ENCODE peak calls at places on chromosomes 6 and 20, in seven cellular contexts. P, Z, C, O, F, G and H are unnamed samples.

GRCh38 chr6:66558189-66558588 is 851.2 kb upstream of the EYS start:
- DNase-seq in P (no peak), Z (no peak), C (no peak), O (no peak), F (no peak), G (no peak), H (no peak)

GRCh38 chr6:42125663-42126062 is 16.8 kb downstream of the C6orf132 start:
- DNase-seq in P (no peak), Z (no peak), C (no peak), O (no peak), F (no peak), G (no peak), H (no peak)

GRCh38 chr20:48783533-48784272 is 44.1 kb downstream of the PREX1 start:
- DNase-seq in P (no peak), Z (no peak), C (no peak), O (peak; percentile 33), F (no peak), G (no peak), H (no peak)

GRCh38 chr20:62122659-62123449 is 579 bp downstream of the LSM14B start:
- DNase-seq in P (peak; percentile 73), Z (no peak), C (no peak), O (peak; percentile 71), F (no peak), G (peak; percentile 61), H (peak; percentile 55)

GRCh38 chr6:35402136-35402855 is 49.8 kb upstream of the FANCE start:
- DNase-seq in P (no peak), Z (no peak), C (no peak), O (peak; percentile 51), F (no peak), G (no peak), H (peak; percentile 53)

GRCh38 chr6:37137201-37137880 is 32.6 kb upstream of the PIM1 start:
- DNase-seq in P (no peak), Z (peak; percentile 99), C (no peak), O (peak; percentile 70), F (peak; percentile 20), G (peak; percentile 71), H (peak; percentile 75)

GRCh38 chr6:141677598-141678211 is 455.0 kb upstream of the GJE1 start:
- DNase-seq in P (no peak), Z (peak; percentile 27), C (no peak), O (no peak), F (no peak), G (no peak), H (no peak)

GRCh38 chr6:139290787-139291294 is 957 bp downstream of the TXLNB start:
- DNase-seq in P (no peak), Z (peak; percentile 28), C (no peak), O (peak; percentile 79), F (no peak), G (no peak), H (peak; percentile 81)

GRCh38 chr6:40688214-40688761 is 101.1 kb upstream of the LRFN2 start:
- DNase-seq in P (no peak), Z (no peak), C (no peak), O (no peak), F (no peak), G (no peak), H (no peak)

GRCh38 chr6:8391934-8392333 is 43.4 kb downstream of the SLC35B3 start:
- DNase-seq in P (no peak), Z (no peak), C (no peak), O (no peak), F (no peak), G (no peak), H (no peak)

GRCh38 chr6:110662468-110663211 is 152.6 kb downstream of the CDK19 start:
- DNase-seq in P (no peak), Z (no peak), C (no peak), O (no peak), F (no peak), G (no peak), H (no peak)

GRCh38 chr20:48595495-48596475 is 232.0 kb downstream of the PREX1 start:
- DNase-seq in P (no peak), Z (no peak), C (peak; percentile 27), O (no peak), F (no peak), G (peak; percentile 30), H (no peak)

GRCh38 chr6:136324981-136325380 is 35.3 kb upstream of the BCLAF1 start:
- DNase-seq in P (no peak), Z (no peak), C (no peak), O (no peak), F (no peak), G (no peak), H (no peak)

GRCh38 chr6:101393291-101394251 is at the start of gene GRIK2:
- DNase-seq in P (peak; percentile 58), Z (peak; percentile 76), C (no peak), O (no peak), F (peak; percentile 63), G (peak; percentile 82), H (peak; percentile 29)

GRCh38 chr20:48143435-48144081 is 358.3 kb upstream of the SULF2 start:
- DNase-seq in P (no peak), Z (no peak), C (no peak), O (no peak), F (no peak), G (no peak), H (no peak)

GRCh38 chr6:3414704-3415453 is 42.0 kb downstream of the SLC22A23 start:
- DNase-seq in P (no peak), Z (no peak), C (peak; percentile 64), O (peak; percentile 31), F (no peak), G (no peak), H (peak; percentile 29)

GRCh38 chr6:168721571-168721970 is 280.6 kb downstream of the SMOC2 start:
- DNase-seq in P (no peak), Z (no peak), C (no peak), O (no peak), F (no peak), G (no peak), H (no peak)

GRCh38 chr6:14658909-14659561 is 541.5 kb downstream of the CD83 start:
- DNase-seq in P (no peak), Z (peak; percentile 67), C (no peak), O (no peak), F (no peak), G (no peak), H (no peak)

GRCh38 chr6:19297880-19298279 is 539.3 kb upstream of the ID4 start:
- DNase-seq in P (no peak), Z (no peak), C (no peak), O (no peak), F (no peak), G (no peak), H (no peak)

GRCh38 chr6:128323011-128323410 is 197.4 kb downstream of the PTPRK start:
- DNase-seq in P (no peak), Z (no peak), C (no peak), O (no peak), F (no peak), G (no peak), H (no peak)

GRCh38 chr6:21381336-21381963 is 212.1 kb upstream of the SOX4 start:
- DNase-seq in P (no peak), Z (no peak), C (no peak), O (no peak), F (no peak), G (no peak), H (no peak)

GRCh38 chr6:108115598-108116058 is 41.1 kb upstream of the OSTM1 start:
- DNase-seq in P (no peak), Z (no peak), C (peak; percentile 70), O (peak; percentile 65), F (no peak), G (peak; percentile 41), H (no peak)

GRCh38 chr20:12110711-12111110 is 193.0 kb downstream of the BTBD3 start:
- DNase-seq in P (no peak), Z (no peak), C (no peak), O (no peak), F (no peak), G (no peak), H (no peak)

GRCh38 chr6:126123226-126123625 is 136.9 kb downstream of the TRMT11 start:
- DNase-seq in P (no peak), Z (no peak), C (no peak), O (no peak), F (no peak), G (no peak), H (no peak)

DNA sequence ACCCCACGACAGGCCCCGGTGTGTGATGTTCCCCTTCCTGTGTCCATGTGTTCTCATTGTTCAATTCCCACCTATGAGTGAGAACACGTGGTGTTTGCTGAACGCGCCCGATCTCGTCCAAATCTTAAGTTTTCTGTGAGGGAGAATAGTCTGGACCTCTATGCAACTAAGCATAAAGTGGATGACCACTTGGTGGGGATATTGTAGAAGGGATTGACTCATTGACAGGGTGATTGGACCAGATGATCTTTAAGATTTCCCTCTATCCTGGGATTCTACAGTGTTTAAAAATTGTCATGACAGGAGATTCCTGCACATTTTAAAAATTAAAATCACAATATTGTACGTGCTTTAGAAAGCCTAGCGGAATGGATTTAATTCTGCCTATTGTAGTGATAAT is 141.3 kb downstream of the TRMT11 start:
- DNase-seq in P (no peak), Z (no peak), C (no peak), O (no peak), F (no peak), G (no peak), H (no peak)
- TF ChIP-seq CTCF in P (no peak), Z (no peak), C (no peak), O (peak; percentile 33), F (peak; percentile 22), G (no peak), H (peak; percentile 18)

GRCh38 chr20:56171087-56172012 is 77.2 kb upstream of the MC3R start:
- DNase-seq in P (no peak), Z (no peak), C (no peak), O (no peak), F (no peak), G (no peak), H (no peak)
- TF ChIP-seq CTCF in P (peak; percentile 30), Z (peak; percentile 28), C (peak; percentile 44), O (peak; percentile 20), F (no peak), G (no peak), H (no peak)

GRCh38 chr6:134057478-134057877 is 5.1 kb upstream of the SLC2A12 start:
- DNase-seq in P (no peak), Z (no peak), C (no peak), O (no peak), F (no peak), G (no peak), H (no peak)
- TF ChIP-seq CTCF in P (no peak), Z (no peak), C (no peak), O (no peak), F (no peak), G (no peak), H (no peak)

GRCh38 chr20:50193169-50193850 is 2.7 kb downstream of the CEBPB start:
- DNase-seq in P (peak; percentile 56), Z (peak; percentile 66), C (no peak), O (no peak), F (no peak), G (no peak), H (no peak)
- TF ChIP-seq CTCF in P (no peak), Z (no peak), C (no peak), O (no peak), F (no peak), G (no peak), H (no peak)